ENCODE peak calls at places on chromosomes 1 and 21, in seven cellular contexts. W is astrocyte of the spinal cord; C is pancreas; H is left lung; T is mammary epithelial cell; J is CD8-positive, alpha-beta T cell; V is HFF-Myc. M is an unnamed sample.

GRCh38 chr1:206448471-206448870 is 21.8 kb upstream of the IKBKE start:
- DNase-seq in C (no peak), V (no peak), H (no peak), J (no peak), T (no peak), W (no peak), M (no peak)

GRCh38 chr1:98045211-98046030 is 124.6 kb upstream of the DPYD start:
- DNase-seq in W (peak), T (peak), V (no peak), C (peak), J (peak), H (peak), M (no peak)

GRCh38 chr1:24340770-24341169 is 21.6 kb downstream of the GRHL3 start:
- DNase-seq in T (no peak), C (no peak), W (no peak), V (no peak), J (no peak), H (no peak), M (no peak)

GRCh38 chr1:2151252-2151651 is 43.3 kb downstream of the FAAP20 start:
- DNase-seq in J (no peak), T (no peak), C (no peak), H (no peak), V (no peak), W (no peak), M (no peak)

GRCh38 chr1:36934061-36934460 is 100.3 kb downstream of the GRIK3 start:
- DNase-seq in H (no peak), V (no peak), T (no peak), J (no peak), W (no peak), C (no peak), M (no peak)

GRCh38 chr1:171245458-171246064 is 2.7 kb upstream of the FMO1 start:
- DNase-seq in C (no peak), J (no peak), V (no peak), T (peak), H (no peak), W (peak), M (no peak)

GRCh38 chr1:44576456-44577150 is 97.7 kb downstream of the TMEM53 start:
- DNase-seq in V (no peak), C (no peak), T (no peak), J (no peak), H (no peak), W (peak), M (no peak)

GRCh38 chr1:65389296-65389695 is 31.2 kb upstream of the LEPR start:
- DNase-seq in T (peak), V (no peak), C (no peak), J (no peak), W (no peak), H (no peak), M (no peak)

GRCh38 chr1:45473302-45473701 is 17.7 kb downstream of the TESK2 start:
- DNase-seq in H (no peak), T (no peak), W (no peak), C (no peak), V (no peak), J (no peak), M (no peak)

GRCh38 chr1:84294751-84295150 is 6.8 kb upstream of the SAMD13 start:
- DNase-seq in T (no peak), C (no peak), J (no peak), W (no peak), H (no peak), V (no peak), M (no peak)

GRCh38 chr1:160821627-160822026 is 25.7 kb downstream of the LY9 start:
- DNase-seq in C (no peak), J (no peak), V (no peak), H (no peak), W (no peak), T (no peak), M (no peak)

GRCh38 chr1:202268817-202269216 is 72.9 kb downstream of the UBE2T start:
- DNase-seq in V (no peak), H (no peak), J (no peak), C (no peak), T (no peak), W (no peak), M (no peak)

GRCh38 chr1:198643827-198644226 is 5.0 kb downstream of the PTPRC start:
- DNase-seq in H (no peak), W (no peak), J (no peak), C (no peak), V (no peak), T (no peak), M (no peak)

GRCh38 chr1:231861541-231862481 is 235.2 kb downstream of the DISC1 start:
- DNase-seq in W (no peak), V (no peak), T (peak), H (no peak), J (no peak), C (no peak), M (peak)

GRCh38 chr1:114610546-114611245 is 29.3 kb upstream of the BCAS2 start:
- DNase-seq in C (no peak), J (no peak), T (peak), H (no peak), V (peak), W (peak), M (no peak)

GRCh38 chr1:112808861-112809684 is 93.9 kb upstream of the PPM1J start:
- DNase-seq in H (peak), W (peak), C (peak), T (peak), J (peak), V (no peak), M (no peak)

GRCh38 chr1:42932442-42932941 is 26.2 kb downstream of the SLC2A1 start:
- DNase-seq in T (no peak), W (no peak), V (no peak), J (no peak), C (no peak), H (no peak), M (no peak)

GRCh38 chr1:245235156-245235555 is 80.4 kb downstream of the KIF26B start:
- DNase-seq in W (peak), J (no peak), T (no peak), H (no peak), V (no peak), C (no peak), M (no peak)

GRCh38 chr1:235047331-235047871 is 81.2 kb downstream of the TOMM20 start:
- DNase-seq in T (no peak), W (peak), J (no peak), H (no peak), C (no peak), V (no peak), M (no peak)

GRCh38 chr1:180849031-180849775 is 63.5 kb upstream of the KIAA1614 start:
- DNase-seq in J (no peak), W (no peak), V (no peak), H (no peak), C (no peak), T (no peak), M (no peak)

GRCh38 chr1:14765773-14766172 is 167.3 kb downstream of the KAZN start:
- DNase-seq in V (no peak), W (no peak), H (no peak), J (no peak), C (no peak), T (peak), M (no peak)

GRCh38 chr21:21688877-21689276 is 690.7 kb downstream of the NCAM2 start:
- DNase-seq in J (no peak), C (no peak), H (peak), T (no peak), W (peak), V (no peak), M (no peak)

GRCh38 chr1:182149411-182149965 is 88.0 kb upstream of the ZNF648 start:
- DNase-seq in W (peak), C (no peak), H (no peak), V (peak), T (peak), J (no peak), M (no peak)

GRCh38 chr1:4733446-4734175 is 79.2 kb downstream of the AJAP1 start:
- DNase-seq in H (peak), T (no peak), C (no peak), V (no peak), J (no peak), W (no peak), M (no peak)

GRCh38 chr1:204089044-204089751 is 16.3 kb downstream of the SOX13 start:
- DNase-seq in V (no peak), C (peak), T (peak), H (peak), J (no peak), W (peak), M (peak)

GRCh38 chr1:224092601-224093000 is 21.3 kb upstream of the FBXO28 start:
- DNase-seq in W (no peak), H (no peak), J (no peak), C (no peak), V (no peak), T (no peak), M (no peak)

GRCh38 chr1:6386371-6386949 is 7.1 kb downstream of the ACOT7 start:
- DNase-seq in T (peak), J (no peak), W (peak), H (no peak), C (no peak), V (no peak), M (no peak)

GRCh38 chr1:169941982-169942830 is 48.5 kb upstream of the SCYL3 start:
- DNase-seq in H (no peak), C (no peak), J (no peak), T (no peak), W (peak), V (peak), M (peak)

GRCh38 chr21:17414766-17415165 is 98.1 kb upstream of the CXADR start:
- DNase-seq in T (no peak), H (no peak), V (no peak), J (no peak), C (no peak), W (no peak), M (no peak)

GRCh38 chr21:44416193-44416592 is 39.1 kb upstream of the LRRC3 start:
- DNase-seq in V (no peak), C (no peak), J (no peak), W (no peak), H (peak), T (no peak), M (no peak)

GRCh38 chr1:34794790-34795180 is 2.0 kb downstream of the GJA4 start:
- DNase-seq in H (peak), W (no peak), T (no peak), J (no peak), C (no peak), V (no peak), M (no peak)

GRCh38 chr1:34790985-34791384 is 1.8 kb upstream of the GJA4 start:
- DNase-seq in W (no peak), J (peak), V (no peak), T (no peak), H (no peak), C (no peak), M (no peak)

GRCh38 chr1:34792868-34793727 is at the start of gene GJA4:
- DNase-seq in H (peak), C (no peak), J (no peak), W (no peak), V (no peak), T (no peak), M (no peak)

GRCh38 chr1:34794001-34794789 is 1.4 kb downstream of the GJA4 start:
- DNase-seq in H (peak), T (no peak), V (no peak), W (no peak), C (no peak), J (no peak), M (no peak)

GRCh38 chr1:34792424-34792823 is 375 bp upstream of the GJA4 start:
- DNase-seq in J (no peak), T (no peak), H (no peak), V (no peak), C (no peak), W (no peak), M (no peak)
- H3K4me3 ChIP-seq in J (no peak), T (no peak), H (peak), V (no peak), C (no peak), W (no peak), M (no peak)

DNA sequence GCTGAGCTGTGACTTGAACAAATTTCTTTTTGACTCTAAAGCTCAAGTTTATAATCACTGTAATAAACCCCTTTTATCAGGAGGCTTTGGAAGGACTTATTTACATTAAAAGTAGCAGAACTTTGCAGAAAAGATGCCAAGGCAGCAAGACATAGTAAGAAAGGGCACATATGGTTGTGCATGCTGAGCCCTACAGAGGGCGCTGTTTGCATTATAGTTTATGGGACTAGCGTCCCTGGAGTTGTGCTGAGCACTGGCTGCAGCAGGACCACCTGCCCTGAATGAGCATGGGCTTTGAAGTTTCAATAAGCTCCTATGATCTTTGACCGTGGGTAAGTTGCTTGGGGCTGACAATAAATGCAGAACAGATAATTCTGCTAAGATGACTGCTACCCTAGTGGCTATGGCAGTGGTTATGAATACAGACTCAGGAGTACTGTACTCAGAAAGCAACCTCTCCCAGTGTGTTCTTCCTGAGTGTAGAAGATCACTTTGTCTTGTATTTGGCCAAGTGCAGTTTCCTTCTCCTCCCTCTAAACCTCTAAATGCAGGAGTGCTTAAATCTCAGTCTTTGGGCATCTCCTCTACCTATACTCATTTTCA is 45.4 kb upstream of the USP1 start:
- DNase-seq in W (no peak), J (no peak), T (no peak), H (no peak), C (no peak), V (no peak), M (no peak)
- TF ChIP-seq CTCF in W (peak), J (no peak), T (peak), H (no peak), C (peak), V (peak), M (peak)

GRCh38 chr21:42352433-42353095 is 1.8 kb upstream of the TFF2 start:
- DNase-seq in J (no peak), T (no peak), H (no peak), V (no peak), W (no peak), C (no peak), M (no peak)
- H3K4me3 ChIP-seq in J (no peak), T (no peak), H (no peak), V (no peak), W (no peak), C (no peak), M (no peak)

DNA sequence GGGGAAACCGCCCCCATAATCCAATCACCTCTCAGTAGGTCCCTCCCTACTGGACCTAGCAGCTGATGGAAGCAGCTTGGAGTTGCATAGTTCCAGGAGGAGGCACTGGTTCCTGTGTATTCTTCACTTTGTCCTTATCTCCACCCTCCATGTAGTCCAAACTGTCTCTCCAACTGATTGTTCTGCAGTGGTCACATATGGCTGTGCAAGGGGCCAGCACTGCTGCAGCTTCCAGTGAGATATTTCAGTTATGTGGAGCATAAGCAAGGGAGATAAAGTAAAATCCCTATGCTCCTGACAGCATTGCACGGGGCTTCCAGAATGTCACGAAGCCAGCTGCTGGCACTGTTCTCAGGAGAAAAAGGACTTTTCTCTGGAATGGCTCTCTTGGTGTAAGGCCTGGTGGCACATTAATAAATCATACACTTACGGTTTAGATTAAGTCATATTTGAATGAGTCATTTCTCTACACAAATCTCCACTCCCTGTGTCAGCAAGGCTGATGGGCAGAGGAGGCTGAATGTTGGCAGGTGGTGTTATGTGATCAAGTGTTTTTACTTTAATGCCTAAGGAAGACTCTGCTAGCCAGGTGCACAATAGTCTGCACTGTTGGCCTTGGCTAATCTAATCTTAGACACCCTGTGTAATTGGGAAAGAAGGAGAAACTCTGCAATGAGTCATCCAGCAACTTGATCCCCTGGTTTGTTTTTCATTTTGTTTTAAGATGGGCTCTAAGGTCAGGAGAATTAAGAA is 93.4 kb downstream of the KCNK1 start:
- DNase-seq in V (peak), T (peak), W (peak), J (no peak), C (no peak), H (no peak), M (no peak)
- TF ChIP-seq CTCF in V (no peak), T (no peak), W (no peak), J (no peak), C (no peak), H (no peak), M (no peak)

DNA sequence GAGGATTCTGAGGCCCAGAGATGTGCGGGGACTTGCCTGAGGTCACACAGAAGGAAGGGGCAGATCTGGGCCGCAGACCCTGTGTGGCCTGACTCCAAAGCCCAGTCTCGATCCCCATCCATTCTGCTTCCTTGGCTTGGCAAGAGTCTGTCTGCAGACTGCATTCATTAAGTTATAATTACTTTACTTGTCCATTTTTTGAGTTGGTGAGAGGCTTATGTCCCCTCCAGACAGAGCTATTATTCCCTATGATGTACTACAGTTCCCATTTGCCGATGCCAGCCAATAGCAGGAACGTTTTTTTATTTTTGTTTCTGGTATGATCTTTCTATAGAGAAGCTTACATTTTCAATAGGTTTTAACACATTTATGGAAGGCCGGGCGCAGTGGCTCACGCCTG is 101.5 kb downstream of the ARHGEF10L start:
- DNase-seq in W (no peak), C (no peak), T (no peak), H (no peak), V (no peak), J (no peak), M (no peak)
- H3K4me3 ChIP-seq in W (no peak), C (no peak), T (no peak), H (no peak), V (no peak), J (no peak), M (no peak)